ENCODE peak calls at places on chromosomes 5 and 9, in five cellular contexts. K, O, I, T and M are unnamed samples.

GRCh38 chr5:14234204-14234603 is 91.1 kb downstream of the TRIO start:
- DNase-seq in K (no peak), O (no peak), I (no peak), T (no peak), M (no peak)

GRCh38 chr5:156838966-156839365 is 11.1 kb upstream of the PPP1R2B start:
- DNase-seq in K (no peak), O (no peak), I (peak; percentile 8), T (no peak), M (no peak)

GRCh38 chr9:79686381-79687130 is 114.8 kb downstream of the TLE4 start:
- DNase-seq in K (no peak), O (no peak), I (no peak), T (no peak), M (no peak)

GRCh38 chr5:83583859-83584258 is 112.3 kb downstream of the VCAN start:
- DNase-seq in K (no peak), O (no peak), I (no peak), T (no peak), M (no peak)

GRCh38 chr5:175344331-175345200 is 99.4 kb downstream of the DRD1 start:
- DNase-seq in K (no peak), O (no peak), I (no peak), T (no peak), M (no peak)

GRCh38 chr5:156456857-156457256 is 129.9 kb downstream of the SGCD start:
- DNase-seq in K (no peak), O (no peak), I (no peak), T (no peak), M (no peak)

GRCh38 chr5:132498152-132498551 is 7.6 kb upstream of the IRF1 start:
- DNase-seq in K (peak; percentile 40), O (no peak), I (no peak), T (no peak), M (no peak)

GRCh38 chr5:74085186-74085585 is 459.2 kb downstream of the ARHGEF28 start:
- DNase-seq in K (no peak), O (no peak), I (no peak), T (no peak), M (no peak)

GRCh38 chr9:69919461-69920061 is 98.9 kb downstream of the CFAP95 start:
- DNase-seq in K (no peak), O (peak; percentile 35), I (peak; percentile 69), T (no peak), M (peak; percentile 1)

GRCh38 chr5:94469889-94470288 is 148.5 kb downstream of the KIAA0825 start:
- DNase-seq in K (no peak), O (no peak), I (peak; percentile 21), T (no peak), M (peak; percentile 29)

GRCh38 chr9:129454468-129455067 is 166.3 kb downstream of the C9orf50 start:
- DNase-seq in K (no peak), O (no peak), I (no peak), T (no peak), M (no peak)

GRCh38 chr9:132752877-132753592 is 82.8 kb downstream of the GTF3C4 start:
- DNase-seq in K (no peak), O (no peak), I (no peak), T (no peak), M (no peak)

GRCh38 chr5:135020111-135020895 is 13.7 kb downstream of the PITX1 start:
- DNase-seq in K (no peak), O (no peak), I (no peak), T (no peak), M (peak; percentile 3)

GRCh38 chr9:10252174-10252573 is 360.6 kb downstream of the PTPRD start:
- DNase-seq in K (no peak), O (no peak), I (no peak), T (no peak), M (no peak)

GRCh38 chr5:73981696-73982095 is 355.7 kb downstream of the ARHGEF28 start:
- DNase-seq in K (no peak), O (no peak), I (no peak), T (no peak), M (no peak)

GRCh38 chr5:84623034-84623433 is 238.4 kb upstream of the EDIL3 start:
- DNase-seq in K (no peak), O (peak; percentile 3), I (no peak), T (no peak), M (no peak)

GRCh38 chr5:108983456-108984092 is 235.9 kb downstream of the FER start:
- DNase-seq in K (no peak), O (no peak), I (no peak), T (no peak), M (no peak)

GRCh38 chr5:171830686-171831085 is 45.1 kb downstream of the SMIM23 start:
- DNase-seq in K (no peak), O (no peak), I (no peak), T (no peak), M (no peak)

GRCh38 chr9:136978073-136978864 is 965 bp downstream of the PTGDS start:
- DNase-seq in K (peak; percentile 83), O (no peak), I (peak; percentile 13), T (peak; percentile 58), M (no peak)

GRCh38 chr5:50968296-50969206 is 302.1 kb downstream of the PARP8 start:
- DNase-seq in K (no peak), O (no peak), I (peak; percentile 32), T (peak; percentile 11), M (no peak)

GRCh38 chr5:1747803-1748085 is 51.9 kb downstream of the MRPL36 start:
- DNase-seq in K (no peak), O (no peak), I (no peak), T (no peak), M (no peak)

GRCh38 chr9:112777914-112778313 is 27.4 kb downstream of the SNX30 start:
- DNase-seq in K (peak; percentile 61), O (peak; percentile 32), I (no peak), T (no peak), M (no peak)

GRCh38 chr9:136326777-136327312 is 494 bp upstream of the GPSM1 start:
- DNase-seq in K (no peak), O (no peak), I (no peak), T (no peak), M (no peak)

GRCh38 chr5:178386532-178386931 is 153.9 kb upstream of the PHYKPL start:
- DNase-seq in K (no peak), O (no peak), I (no peak), T (no peak), M (no peak)

GRCh38 chr9:131361202-131361833 is 32.6 kb upstream of the PRRC2B start:
- DNase-seq in K (no peak), O (no peak), I (no peak), T (no peak), M (no peak)